ENCODE peak calls at places on chromosome 10, in ten cellular contexts. O is HepG2, H is suprapubic skin, G is A549, V is heart left ventricle, U is psoas muscle, Z is right cardiac atrium, C is uterus, M is upper lobe of left lung, I is lower lobe of right lung. L is an unnamed sample.
A peak's percentile ranks its signal among the peaks of the same experiment; 100 is the strongest.

GRCh38 chr10:29501692-29502091 is 133.1 kb downstream of the SVIL start:
- DNase-seq in O (no peak), H (no peak), G (peak; percentile 55), V (no peak), U (no peak), Z (no peak), C (no peak), M (no peak), I (no peak), L (no peak)

GRCh38 chr10:5252177-5253037 is 55.8 kb downstream of the AKR1C4 start:
- DNase-seq in O (peak; percentile 18), H (no peak), G (peak; percentile 31), V (no peak), U (no peak), Z (no peak), C (no peak), M (no peak), I (no peak), L (no peak)

GRCh38 chr10:3955493-3955892 is 170.5 kb upstream of the KLF6 start:
- DNase-seq in O (no peak), H (no peak), G (no peak), V (no peak), U (no peak), Z (no peak), C (no peak), M (no peak), I (no peak), L (no peak)

GRCh38 chr10:31940839-31941653 is 12.4 kb upstream of the ARHGAP12 start:
- DNase-seq in O (peak; percentile 96), H (no peak), G (peak; percentile 70), V (no peak), U (peak; percentile 56), Z (no peak), C (no peak), M (no peak), I (no peak), L (no peak)

GRCh38 chr10:387949-388660 is 252.8 kb downstream of the ZMYND11 start:
- DNase-seq in O (peak; percentile 54), H (no peak), G (no peak), V (no peak), U (no peak), Z (no peak), C (no peak), M (no peak), I (no peak), L (no peak)

GRCh38 chr10:72257051-72257892 is 16.5 kb upstream of the DDIT4 start:
- DNase-seq in O (no peak), H (no peak), G (no peak), V (peak; percentile 38), U (no peak), Z (no peak), C (no peak), M (no peak), I (no peak), L (no peak)

GRCh38 chr10:23994459-23995046 is 214.4 kb upstream of the KIAA1217 start:
- DNase-seq in O (peak; percentile 46), H (peak; percentile 82), G (peak; percentile 15), V (peak; percentile 64), U (peak; percentile 33), Z (peak; percentile 45), C (peak; percentile 18), M (no peak), I (peak; percentile 46), L (no peak)

GRCh38 chr10:64175271-64175962 is 654.2 kb downstream of the REEP3 start:
- DNase-seq in O (no peak), H (no peak), G (no peak), V (no peak), U (no peak), Z (no peak), C (no peak), M (no peak), I (no peak), L (no peak)

GRCh38 chr10:92627845-92628480 is 35.0 kb downstream of the KIF11 start:
- DNase-seq in O (no peak), H (no peak), G (no peak), V (no peak), U (no peak), Z (no peak), C (no peak), M (no peak), I (no peak), L (no peak)
- H3K9me3 ChIP-seq in O (no peaks in the 10 kb centered on the region), H (no peaks in the 10 kb centered on the region), G (no peaks in the 10 kb centered on the region), V (no peaks in the 10 kb centered on the region), U (no peaks in the 10 kb centered on the region), Z (no peaks in the 10 kb centered on the region), C (no peaks in the 10 kb centered on the region), M (no peaks in the 10 kb centered on the region), I (no peaks in the 10 kb centered on the region), L (no peaks in the 10 kb centered on the region)

GRCh38 chr10:37680243-37680683 is 177.1 kb downstream of the ZNF248 start:
- DNase-seq in O (no peak), H (no peak), G (no peak), V (no peak), U (no peak), Z (no peak), C (no peak), M (peak; percentile 80), I (no peak), L (no peak)

GRCh38 chr10:37679465-37679864 is 177.9 kb downstream of the ZNF248 start:
- DNase-seq in O (no peak), H (no peak), G (no peak), V (no peak), U (no peak), Z (no peak), C (no peak), M (peak; percentile 46), I (no peak), L (no peak)

GRCh38 chr10:37671802-37672201 is 185.6 kb downstream of the ZNF248 start:
- DNase-seq in O (no peak), H (no peak), G (no peak), V (no peak), U (no peak), Z (no peak), C (no peak), M (no peak), I (no peak), L (no peak)

GRCh38 chr10:37680716-37681616 is 176.4 kb downstream of the ZNF248 start:
- DNase-seq in O (no peak), H (no peak), G (no peak), V (no peak), U (no peak), Z (no peak), C (no peak), M (peak; percentile 75), I (no peak), L (no peak)

DNA sequence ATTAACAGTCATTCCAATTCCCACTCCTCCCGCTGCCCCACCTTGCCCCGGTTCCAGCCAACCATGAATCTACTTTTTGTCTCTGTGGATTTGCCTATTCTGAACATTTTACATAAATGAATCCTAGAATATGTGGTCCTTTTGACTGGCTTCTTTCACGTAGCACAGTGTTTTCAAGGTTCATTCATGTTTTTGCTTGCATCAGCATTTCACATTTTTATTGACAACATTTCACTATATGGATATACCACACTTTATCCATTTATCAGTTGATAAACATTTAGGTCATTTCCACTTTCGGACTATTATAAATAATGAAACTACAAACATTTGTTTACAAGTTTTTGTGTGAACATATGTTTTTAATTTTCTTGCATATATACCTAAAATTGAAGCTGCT is 182.0 kb downstream of the ZNF248 start:
- DNase-seq in O (no peak), H (no peak), G (no peak), V (no peak), U (no peak), Z (no peak), C (no peak), M (no peak), I (no peak), L (no peak)
- H3K9me3 ChIP-seq in O (no peaks in the 10 kb centered on the region), H (peaks cover 19% of the 10 kb centered on the region), G (peaks cover 7% of the 10 kb centered on the region), V (no peaks in the 10 kb centered on the region), U (peaks cover 16% of the 10 kb centered on the region), Z (no peaks in the 10 kb centered on the region), C (no peaks in the 10 kb centered on the region), M (peaks cover 20% of the 10 kb centered on the region), I (peaks cover 17% of the 10 kb centered on the region), L (no peaks in the 10 kb centered on the region)

GRCh38 chr10:123516291-123516690 is 149.9 kb upstream of the GPR26 start:
- DNase-seq in O (no peak), H (peak; percentile 21), G (no peak), V (no peak), U (no peak), Z (no peak), C (no peak), M (no peak), I (no peak), L (no peak)

GRCh38 chr10:123518765-123519164 is 147.4 kb upstream of the GPR26 start:
- DNase-seq in O (no peak), H (peak; percentile 44), G (no peak), V (no peak), U (no peak), Z (no peak), C (no peak), M (peak; percentile 10), I (no peak), L (no peak)

GRCh38 chr10:123519861-123520260 is 146.3 kb upstream of the GPR26 start:
- DNase-seq in O (no peak), H (peak; percentile 48), G (no peak), V (no peak), U (no peak), Z (no peak), C (no peak), M (peak; percentile 25), I (no peak), L (no peak)

GRCh38 chr10:123517376-123517775 is 148.8 kb upstream of the GPR26 start:
- DNase-seq in O (peak; percentile 41), H (peak; percentile 28), G (no peak), V (no peak), U (no peak), Z (no peak), C (no peak), M (no peak), I (no peak), L (no peak)

DNA sequence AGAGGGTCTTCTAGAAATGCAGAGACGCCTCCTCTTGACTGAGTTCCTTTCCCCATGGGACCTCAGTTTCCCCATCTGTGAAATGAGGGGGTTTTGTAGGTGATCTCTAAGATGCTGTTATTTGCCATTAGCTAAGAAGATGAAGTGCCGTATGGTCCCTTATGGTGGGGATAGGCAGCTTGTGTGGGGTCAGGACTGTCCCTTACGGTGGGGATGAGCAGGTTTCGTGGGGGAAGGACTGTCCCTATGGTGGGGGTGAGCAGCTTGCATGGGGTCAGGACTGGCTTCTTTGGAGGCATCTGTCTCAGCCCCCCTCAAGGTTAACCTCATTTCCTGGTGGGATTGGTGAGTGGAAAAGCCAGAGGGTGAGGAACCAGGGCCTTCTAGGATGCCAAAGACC is 148.3 kb upstream of the GPR26 start:
- DNase-seq in O (no peak), H (peak; percentile 59), G (no peak), V (no peak), U (no peak), Z (no peak), C (no peak), M (no peak), I (no peak), L (no peak)
- H3K9me3 ChIP-seq in O (no peaks in the 10 kb centered on the region), H (no peaks in the 10 kb centered on the region), G (no peaks in the 10 kb centered on the region), V (no peaks in the 10 kb centered on the region), U (no peaks in the 10 kb centered on the region), Z (no peaks in the 10 kb centered on the region), C (no peaks in the 10 kb centered on the region), M (no peaks in the 10 kb centered on the region), I (no peaks in the 10 kb centered on the region), L (no peaks in the 10 kb centered on the region)

GRCh38 chr10:14916600-14916999 is 37.3 kb downstream of the DCLRE1C start:
- DNase-seq in O (no peak), H (no peak), G (no peak), V (no peak), U (no peak), Z (no peak), C (no peak), M (no peak), I (no peak), L (no peak)
- H3K9me3 ChIP-seq in O (peaks cover 21% of the 10 kb centered on the region), H (no peaks in the 10 kb centered on the region), G (peaks cover 54% of the 10 kb centered on the region), V (no peaks in the 10 kb centered on the region), U (peaks cover 20% of the 10 kb centered on the region), Z (no peaks in the 10 kb centered on the region), C (no peaks in the 10 kb centered on the region), M (peaks cover 21% of the 10 kb centered on the region), I (peaks cover 23% of the 10 kb centered on the region), L (peaks cover 10% of the 10 kb centered on the region)

GRCh38 chr10:133520193-133520738 is 6.9 kb upstream of the CYP2E1 start:
- DNase-seq in O (peak; percentile 76), H (peak; percentile 86), G (peak; percentile 91), V (peak; percentile 73), U (peak; percentile 80), Z (peak; percentile 82), C (peak; percentile 56), M (peak; percentile 97), I (peak; percentile 90), L (peak; percentile 96)
- H3K9me3 ChIP-seq in O (peaks cover 22% of the 10 kb centered on the region), H (no peaks in the 10 kb centered on the region), G (peaks cover 48% of the 10 kb centered on the region), V (no peaks in the 10 kb centered on the region), U (peaks cover 17% of the 10 kb centered on the region), Z (peaks cover 2% of the 10 kb centered on the region), C (no peaks in the 10 kb centered on the region), M (peaks cover 14% of the 10 kb centered on the region), I (peaks cover 15% of the 10 kb centered on the region), L (peaks cover 4% of the 10 kb centered on the region)